ENCODE peak calls at places on chromosomes 4 and X, in nine cellular contexts. R, L, Z, B, Y, V, T, U and P are unnamed samples.

GRCh38 chr4:125390126-125390525 is 75.4 kb downstream of the FAT4 start:
- DNase-seq in R (no peak), L (no peak), Z (no peak), B (no peak), Y (peak), V (peak), T (no peak), U (no peak), P (no peak)

GRCh38 chr4:168522829-168523228 is 26.0 kb downstream of the PALLD start:
- DNase-seq in R (no peak), L (no peak), Z (no peak), B (no peak), Y (no peak), V (no peak), T (no peak), U (no peak), P (no peak)

GRCh38 chr4:6658635-6659075 is 18.2 kb downstream of the MRFAP1 start:
- DNase-seq in R (peak), L (peak), Z (no peak), B (peak), Y (peak), V (peak), T (no peak), U (no peak), P (peak)

GRCh38 chr4:1365271-1366178 is 18.5 kb downstream of the UVSSA start:
- DNase-seq in R (no peak), L (peak), Z (no peak), B (peak), Y (no peak), V (no peak), T (no peak), U (peak), P (no peak)

GRCh38 chrX:56802921-56803848 is 74.1 kb downstream of the NBDY start:
- DNase-seq in R (peak), L (peak), Z (peak), B (peak), Y (peak), V (peak), T (peak), U (peak), P (peak)

GRCh38 chr4:66178901-66179300 is 508.6 kb upstream of the EPHA5 start:
- DNase-seq in R (no peak), L (no peak), Z (no peak), B (no peak), Y (peak), V (peak), T (no peak), U (no peak), P (no peak)

GRCh38 chrX:155246748-155247147 is 17.5 kb downstream of the RAB39B start:
- DNase-seq in R (no peak), L (no peak), Z (no peak), B (no peak), Y (no peak), V (no peak), T (no peak), U (no peak), P (no peak)

GRCh38 chr4:85084371-85085170 is 118.1 kb upstream of the WDFY3 start:
- DNase-seq in R (no peak), L (no peak), Z (no peak), B (no peak), Y (peak), V (peak), T (peak), U (peak), P (no peak)

GRCh38 chr4:186144596-186145569 is 40.4 kb downstream of the FAM149A start:
- DNase-seq in R (no peak), L (peak), Z (no peak), B (peak), Y (peak), V (peak), T (peak), U (no peak), P (no peak)

GRCh38 chr4:10832989-10833635 is 148.5 kb upstream of the CLNK start:
- DNase-seq in R (no peak), L (no peak), Z (no peak), B (no peak), Y (no peak), V (no peak), T (no peak), U (no peak), P (no peak)

GRCh38 chr4:16897991-16898827 is at the start of gene LDB2:
- DNase-seq in R (no peak), L (peak), Z (peak), B (peak), Y (peak), V (peak), T (peak), U (no peak), P (no peak)

GRCh38 chr4:137417676-137418075 is 114.6 kb downstream of the PCDH18 start:
- DNase-seq in R (no peak), L (no peak), Z (no peak), B (no peak), Y (peak), V (no peak), T (no peak), U (no peak), P (no peak)

GRCh38 chr4:184653650-184654049 is 4.1 kb downstream of the PRIMPOL start:
- DNase-seq in R (no peak), L (no peak), Z (no peak), B (no peak), Y (peak), V (no peak), T (no peak), U (no peak), P (no peak)

GRCh38 chr4:99821918-99822503 is 5.4 kb downstream of the DAPP1 start:
- DNase-seq in R (no peak), L (no peak), Z (no peak), B (no peak), Y (no peak), V (no peak), T (no peak), U (no peak), P (no peak)

GRCh38 chr4:48905363-48906015 is 1.1 kb downstream of the OCIAD2 start:
- DNase-seq in R (no peak), L (no peak), Z (no peak), B (no peak), Y (peak), V (peak), T (peak), U (peak), P (no peak)

GRCh38 chr4:22573198-22573597 is 57.3 kb upstream of the ADGRA3 start:
- DNase-seq in R (no peak), L (no peak), Z (peak), B (no peak), Y (no peak), V (peak), T (peak), U (peak), P (no peak)

GRCh38 chr4:186685744-186686143 is 37.9 kb downstream of the FAT1 start:
- DNase-seq in R (no peak), L (no peak), Z (no peak), B (no peak), Y (peak), V (peak), T (no peak), U (no peak), P (no peak)

GRCh38 chrX:18377802-18378201 is 23.3 kb upstream of the SCML2 start:
- DNase-seq in R (peak), L (peak), Z (no peak), B (peak), Y (no peak), V (peak), T (no peak), U (no peak), P (no peak)

GRCh38 chr4:8255698-8256441 is 13.7 kb upstream of the HTRA3 start:
- DNase-seq in R (no peak), L (no peak), Z (no peak), B (no peak), Y (peak), V (peak), T (no peak), U (no peak), P (no peak)

GRCh38 chrX:70456256-70456655 is 11.6 kb downstream of the DLG3 start:
- DNase-seq in R (no peak), L (no peak), Z (no peak), B (no peak), Y (no peak), V (no peak), T (no peak), U (no peak), P (no peak)

GRCh38 chr4:107044170-107044569 is 8.1 kb upstream of the DKK2 start:
- DNase-seq in R (no peak), L (no peak), Z (no peak), B (peak), Y (peak), V (no peak), T (no peak), U (no peak), P (no peak)

GRCh38 chr4:112284166-112284565 is 1.5 kb downstream of the TIFA start:
- DNase-seq in R (no peak), L (no peak), Z (no peak), B (no peak), Y (no peak), V (peak), T (no peak), U (no peak), P (no peak)

GRCh38 chr4:107131295-107131694 is 95.2 kb upstream of the DKK2 start:
- DNase-seq in R (no peak), L (no peak), Z (no peak), B (no peak), Y (no peak), V (no peak), T (no peak), U (no peak), P (no peak)

GRCh38 chr4:6727943-6728250 is 11.9 kb downstream of the BLOC1S4 start:
- DNase-seq in R (no peak), L (peak), Z (no peak), B (no peak), Y (no peak), V (no peak), T (no peak), U (no peak), P (no peak)

GRCh38 chr4:98430708-98431403 is 169.7 kb downstream of the RAP1GDS1 start:
- DNase-seq in R (no peak), L (no peak), Z (no peak), B (no peak), Y (peak), V (peak), T (no peak), U (peak), P (no peak)

GRCh38 chr4:179692251-179692650 is 2250.0 kb upstream of the AGA start:
- DNase-seq in R (no peak), L (no peak), Z (no peak), B (no peak), Y (no peak), V (no peak), T (no peak), U (no peak), P (no peak)

GRCh38 chrX:140432328-140433025 is 72.4 kb downstream of the SOX3 start:
- DNase-seq in R (no peak), L (no peak), Z (no peak), B (no peak), Y (no peak), V (no peak), T (peak), U (no peak), P (no peak)

GRCh38 chrX:24659106-24659505 is 12.0 kb upstream of the PCYT1B start:
- DNase-seq in R (no peak), L (no peak), Z (no peak), B (no peak), Y (no peak), V (no peak), T (no peak), U (no peak), P (no peak)

GRCh38 chrX:136752796-136753195 is 27.9 kb downstream of the ARHGEF6 start:
- DNase-seq in R (no peak), L (no peak), Z (no peak), B (no peak), Y (peak), V (no peak), T (no peak), U (no peak), P (no peak)

GRCh38 chrX:49043220-49043986 is at the start of gene TFE3:
- DNase-seq in R (peak), L (peak), Z (peak), B (peak), Y (peak), V (peak), T (peak), U (peak), P (peak)

GRCh38 chrX:49042581-49043219 is 457 bp downstream of the TFE3 start:
- DNase-seq in R (no peak), L (no peak), Z (no peak), B (no peak), Y (no peak), V (peak), T (no peak), U (no peak), P (no peak)

GRCh38 chrX:49040376-49040955 is 2.7 kb downstream of the TFE3 start:
- DNase-seq in R (no peak), L (no peak), Z (no peak), B (no peak), Y (peak), V (peak), T (no peak), U (no peak), P (no peak)

GRCh38 chrX:49041683-49042529 is 1.3 kb downstream of the TFE3 start:
- DNase-seq in R (no peak), L (no peak), Z (no peak), B (peak), Y (peak), V (peak), T (no peak), U (peak), P (no peak)

DNA sequence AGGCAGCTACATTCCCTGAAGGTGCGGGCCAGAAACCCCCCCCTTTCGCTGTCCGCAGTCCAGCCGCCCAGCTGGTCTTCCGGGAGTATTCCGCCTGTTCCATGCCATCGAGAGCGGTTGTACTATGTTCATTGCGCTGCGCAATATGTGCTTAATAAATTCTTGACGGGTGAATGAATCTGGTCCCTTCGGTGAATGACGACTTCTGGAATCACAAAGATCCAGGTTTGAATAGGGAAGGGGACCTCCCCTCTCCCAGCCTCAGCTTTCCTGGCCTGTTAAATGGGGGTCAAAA is 777 bp upstream of the TFE3 start:
- DNase-seq in R (no peak), L (no peak), Z (no peak), B (no peak), Y (no peak), V (no peak), T (no peak), U (no peak), P (no peak)
- TF ChIP-seq CTCF in R (no peak), L (no peak), Z (no peak), B (no peak), Y (no peak), V (no peak), T (no peak), U (peak), P (no peak)

GRCh38 chrX:16950423-16950822 is 4.0 kb downstream of the REPS2 start:
- DNase-seq in R (no peak), L (no peak), Z (no peak), B (no peak), Y (no peak), V (no peak), T (no peak), U (no peak), P (no peak)
- H3K27ac ChIP-seq in R (no peak), L (no peak), Z (no peak), B (no peak), Y (no peak), V (no peak), T (no peak), U (no peak), P (no peak)

GRCh38 chr4:40924793-40925117 is 175.0 kb downstream of the NSUN7 start:
- DNase-seq in R (no peak), L (no peak), Z (no peak), B (no peak), Y (no peak), V (no peak), T (no peak), U (no peak), P (no peak)
- TF ChIP-seq CTCF in R (peak), L (peak), Z (no peak), B (peak), Y (no peak), V (no peak), T (no peak), U (no peak), P (peak)

GRCh38 chr4:151324124-151324448 is 1.3 kb downstream of the SH3D19 start:
- DNase-seq in R (no peak), L (no peak), Z (no peak), B (no peak), Y (no peak), V (no peak), T (no peak), U (no peak), P (no peak)

GRCh38 chr4:151325320-151326246 is at the start of gene SH3D19:
- DNase-seq in R (no peak), L (peak), Z (peak), B (peak), Y (peak), V (peak), T (peak), U (peak), P (no peak)

GRCh38 chr4:151331276-151332042 is 6.1 kb upstream of the SH3D19 start:
- DNase-seq in R (no peak), L (no peak), Z (no peak), B (no peak), Y (no peak), V (no peak), T (no peak), U (no peak), P (no peak)

GRCh38 chr4:151324449-151325319 is 721 bp downstream of the SH3D19 start:
- DNase-seq in R (no peak), L (peak), Z (no peak), B (peak), Y (peak), V (peak), T (peak), U (peak), P (no peak)

GRCh38 chr4:151329217-151330007 is 4.0 kb upstream of the SH3D19 start:
- DNase-seq in R (no peak), L (no peak), Z (no peak), B (no peak), Y (no peak), V (no peak), T (no peak), U (no peak), P (no peak)
- H3K27ac ChIP-seq in R (no peak), L (no peak), Z (no peak), B (no peak), Y (no peak), V (no peak), T (no peak), U (no peak), P (no peak)

GRCh38 chrX:10773318-10773717 is 152.9 kb upstream of the MID1 start:
- DNase-seq in R (no peak), L (no peak), Z (no peak), B (no peak), Y (no peak), V (no peak), T (no peak), U (no peak), P (no peak)

GRCh38 chrX:10769696-10770619 is 149.6 kb upstream of the MID1 start:
- DNase-seq in R (no peak), L (no peak), Z (no peak), B (no peak), Y (peak), V (peak), T (no peak), U (no peak), P (no peak)

DNA sequence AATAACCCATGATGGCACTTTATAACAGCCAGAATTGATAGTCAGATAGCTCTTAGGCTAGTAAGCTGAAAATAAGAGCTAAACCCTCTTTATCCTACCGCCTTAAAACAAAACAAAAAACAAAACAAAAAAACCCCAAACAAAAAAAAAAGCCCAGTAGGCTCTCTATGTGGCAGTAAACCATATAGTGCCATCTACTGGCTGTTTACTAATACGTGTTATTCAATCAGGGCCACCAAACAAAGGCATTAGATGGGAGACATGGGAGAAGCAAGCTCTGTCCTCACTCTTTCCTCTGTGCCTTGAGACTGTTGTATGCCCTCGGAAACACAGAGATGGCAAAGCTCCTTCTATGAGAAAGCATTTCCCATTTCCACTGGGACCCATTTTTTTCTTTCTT is 148.8 kb upstream of the MID1 start:
- DNase-seq in R (no peak), L (no peak), Z (no peak), B (no peak), Y (peak), V (peak), T (no peak), U (no peak), P (no peak)
- TF ChIP-seq CTCF in R (no peak), L (peak), Z (peak), B (peak), Y (peak), V (peak), T (peak), U (no peak), P (no peak)

DNA sequence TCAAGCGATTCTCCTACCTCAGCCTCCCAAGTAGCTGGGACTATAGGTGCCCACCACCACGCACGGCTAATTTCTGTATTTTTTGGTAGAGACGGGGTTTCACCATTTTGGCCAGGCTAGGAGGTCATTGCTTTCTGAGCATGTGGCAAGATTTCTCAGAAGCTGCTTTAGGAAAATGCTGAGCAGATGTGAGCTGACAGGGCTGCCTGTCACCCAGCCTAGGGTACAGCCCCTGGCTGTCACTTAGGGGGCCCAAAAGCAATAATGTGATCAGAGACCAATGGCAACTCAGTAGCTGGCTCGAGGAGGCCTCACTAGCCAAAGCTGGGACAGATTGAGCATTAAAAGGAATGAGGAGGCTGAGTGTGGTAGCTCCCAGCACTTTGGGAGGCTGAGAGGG is 64.8 kb downstream of the TNIP2 start:
- DNase-seq in R (no peak), L (no peak), Z (no peak), B (no peak), Y (no peak), V (no peak), T (no peak), U (no peak), P (no peak)
- H3K27ac ChIP-seq in R (no peak), L (no peak), Z (no peak), B (no peak), Y (no peak), V (no peak), T (no peak), U (no peak), P (no peak)

GRCh38 chrX:71514367-71515038 is 18.4 kb upstream of the OGT start:
- DNase-seq in R (peak), L (no peak), Z (no peak), B (no peak), Y (no peak), V (no peak), T (no peak), U (no peak), P (no peak)
- TF ChIP-seq CTCF in R (no peak), L (no peak), Z (no peak), B (no peak), Y (no peak), V (no peak), T (no peak), U (no peak), P (no peak)